ENCODE peak calls at places on chromosomes 12 and 14, in six cellular contexts. One of them, this sample, is unnamed.
A peak's percentile ranks its signal among the peaks of the same experiment; 100 is the strongest.

GRCh38 chr12:115182239-115182638 is 498.3 kb upstream of the TBX3 start:
- DNase-seq in endodermal cell: no peak
- DNase-seq in adrenal gland: no peak
- DNase-seq in SK-N-SH: no peak
- DNase-seq in HCT116: no peak
- DNase-seq in tibial artery: no peak
- DNase-seq in this sample: no peak

GRCh38 chr12:57521475-57522018 is 1.1 kb upstream of the MBD6 start:
- DNase-seq in endodermal cell: peak; percentile 88
- DNase-seq in tibial artery: peak; percentile 50
- DNase-seq in adrenal gland: peak; percentile 80
- DNase-seq in HCT116: no peak
- DNase-seq in SK-N-SH: no peak
- DNase-seq in this sample: peak; percentile 54

GRCh38 chr12:18581232-18581962 is 156.4 kb downstream of the PLCZ1 start:
- DNase-seq in tibial artery: no peak
- DNase-seq in endodermal cell: no peak
- DNase-seq in SK-N-SH: no peak
- DNase-seq in adrenal gland: no peak
- DNase-seq in HCT116: no peak
- DNase-seq in this sample: no peak

GRCh38 chr12:25249951-25250738 is 584 bp downstream of the KRAS start:
- DNase-seq in tibial artery: peak; percentile 42
- DNase-seq in SK-N-SH: peak; percentile 71
- DNase-seq in adrenal gland: peak; percentile 67
- DNase-seq in HCT116: no peak
- DNase-seq in endodermal cell: peak; percentile 86
- DNase-seq in this sample: peak; percentile 55

GRCh38 chr12:13208533-13209278 is 12.2 kb downstream of the EMP1 start:
- DNase-seq in endodermal cell: peak; percentile 69
- DNase-seq in HCT116: no peak
- DNase-seq in adrenal gland: no peak
- DNase-seq in tibial artery: no peak
- DNase-seq in SK-N-SH: peak; percentile 15
- DNase-seq in this sample: no peak

GRCh38 chr14:91869556-91869955 is 2.2 kb upstream of the TC2N start:
- DNase-seq in tibial artery: no peak
- DNase-seq in endodermal cell: no peak
- DNase-seq in SK-N-SH: no peak
- DNase-seq in adrenal gland: no peak
- DNase-seq in HCT116: no peak
- DNase-seq in this sample: no peak

GRCh38 chr12:130102266-130102665 is 60.0 kb upstream of the FZD10 start:
- DNase-seq in SK-N-SH: no peak
- DNase-seq in tibial artery: no peak
- DNase-seq in endodermal cell: no peak
- DNase-seq in adrenal gland: no peak
- DNase-seq in HCT116: no peak
- DNase-seq in this sample: no peak

GRCh38 chr12:124742702-124743101 is 121.0 kb downstream of the SCARB1 start:
- DNase-seq in adrenal gland: no peak
- DNase-seq in endodermal cell: peak; percentile 71
- DNase-seq in SK-N-SH: peak; percentile 66
- DNase-seq in tibial artery: no peak
- DNase-seq in HCT116: no peak
- DNase-seq in this sample: no peak

GRCh38 chr12:96195845-96196451 is 1.8 kb downstream of the ELK3 start:
- DNase-seq in HCT116: no peak
- DNase-seq in adrenal gland: no peak
- DNase-seq in endodermal cell: peak; percentile 87
- DNase-seq in SK-N-SH: peak; percentile 67
- DNase-seq in tibial artery: no peak
- DNase-seq in this sample: no peak

GRCh38 chr14:59213368-59214315 is 25.2 kb downstream of the DAAM1 start:
- DNase-seq in adrenal gland: no peak
- DNase-seq in SK-N-SH: no peak
- DNase-seq in endodermal cell: no peak
- DNase-seq in HCT116: no peak
- DNase-seq in tibial artery: no peak
- DNase-seq in this sample: peak; percentile 13

GRCh38 chr14:56351861-56352260 is 227.7 kb upstream of the TMEM260 start:
- DNase-seq in SK-N-SH: no peak
- DNase-seq in tibial artery: no peak
- DNase-seq in HCT116: no peak
- DNase-seq in adrenal gland: no peak
- DNase-seq in endodermal cell: no peak
- DNase-seq in this sample: no peak

GRCh38 chr14:50360093-50360492 is 36.6 kb downstream of the CDKL1 start:
- DNase-seq in endodermal cell: no peak
- DNase-seq in adrenal gland: no peak
- DNase-seq in SK-N-SH: no peak
- DNase-seq in HCT116: no peak
- DNase-seq in tibial artery: no peak
- DNase-seq in this sample: no peak

GRCh38 chr12:46555379-46555778 is 182.8 kb upstream of the SLC38A2 start:
- DNase-seq in tibial artery: no peak
- DNase-seq in adrenal gland: no peak
- DNase-seq in SK-N-SH: peak; percentile 31
- DNase-seq in HCT116: no peak
- DNase-seq in endodermal cell: no peak
- DNase-seq in this sample: no peak

GRCh38 chr14:82153689-82154088 is 620.0 kb upstream of the SEL1L start:
- DNase-seq in endodermal cell: no peak
- DNase-seq in SK-N-SH: no peak
- DNase-seq in HCT116: no peak
- DNase-seq in tibial artery: no peak
- DNase-seq in adrenal gland: no peak
- DNase-seq in this sample: no peak

GRCh38 chr14:56118611-56119181 is 485 bp downstream of the PELI2 start:
- DNase-seq in endodermal cell: peak; percentile 63
- DNase-seq in SK-N-SH: peak; percentile 31
- DNase-seq in HCT116: no peak
- DNase-seq in adrenal gland: peak; percentile 38
- DNase-seq in tibial artery: peak; percentile 31
- DNase-seq in this sample: no peak

GRCh38 chr12:7872565-7873304 is at the start of gene SLC2A14:
- DNase-seq in endodermal cell: peak; percentile 53
- DNase-seq in adrenal gland: no peak
- DNase-seq in tibial artery: no peak
- DNase-seq in SK-N-SH: no peak
- DNase-seq in HCT116: no peak
- DNase-seq in this sample: no peak

GRCh38 chr14:39426605-39427004 is 5.6 kb downstream of the FBXO33 start:
- DNase-seq in endodermal cell: no peak
- DNase-seq in SK-N-SH: peak; percentile 6
- DNase-seq in adrenal gland: no peak
- DNase-seq in HCT116: no peak
- DNase-seq in tibial artery: no peak
- DNase-seq in this sample: peak; percentile 18

GRCh38 chr14:91228112-91229004 is 16.1 kb downstream of the GPR68 start:
- DNase-seq in adrenal gland: no peak
- DNase-seq in HCT116: no peak
- DNase-seq in SK-N-SH: no peak
- DNase-seq in tibial artery: no peak
- DNase-seq in endodermal cell: peak; percentile 83
- DNase-seq in this sample: no peak

GRCh38 chr14:27318769-27319280 is 721.0 kb upstream of the NOVA1 start:
- DNase-seq in SK-N-SH: no peak
- DNase-seq in tibial artery: no peak
- DNase-seq in HCT116: no peak
- DNase-seq in adrenal gland: no peak
- DNase-seq in endodermal cell: no peak
- DNase-seq in this sample: peak; percentile 71

GRCh38 chr12:115412821-115413220 is 728.8 kb upstream of the TBX3 start:
- DNase-seq in adrenal gland: no peak
- DNase-seq in HCT116: no peak
- DNase-seq in SK-N-SH: no peak
- DNase-seq in tibial artery: no peak
- DNase-seq in endodermal cell: no peak
- DNase-seq in this sample: no peak

GRCh38 chr12:110270125-110270962 is 10.7 kb upstream of the ATP2A2 start:
- DNase-seq in HCT116: no peak
- DNase-seq in endodermal cell: peak; percentile 66
- DNase-seq in tibial artery: no peak
- DNase-seq in adrenal gland: peak; percentile 77
- DNase-seq in SK-N-SH: peak; percentile 64
- DNase-seq in this sample: no peak

GRCh38 chr12:32988982-32989381 is 92.4 kb upstream of the PKP2 start:
- DNase-seq in HCT116: no peak
- DNase-seq in adrenal gland: no peak
- DNase-seq in tibial artery: no peak
- DNase-seq in SK-N-SH: no peak
- DNase-seq in endodermal cell: no peak
- DNase-seq in this sample: no peak

GRCh38 chr12:308511-308910 is 45.9 kb upstream of the SLC6A13 start:
- DNase-seq in SK-N-SH: no peak
- DNase-seq in endodermal cell: no peak
- DNase-seq in HCT116: no peak
- DNase-seq in adrenal gland: no peak
- DNase-seq in tibial artery: no peak
- DNase-seq in this sample: no peak

GRCh38 chr12:64627781-64628180 is 17.5 kb downstream of the RASSF3 start:
- DNase-seq in SK-N-SH: no peak
- DNase-seq in adrenal gland: no peak
- DNase-seq in endodermal cell: no peak
- DNase-seq in tibial artery: no peak
- DNase-seq in HCT116: no peak
- DNase-seq in this sample: no peak

GRCh38 chr12:118036672-118037411 is 20.3 kb downstream of the RFC5 start:
- DNase-seq in SK-N-SH: no peak
- DNase-seq in endodermal cell: no peak
- DNase-seq in adrenal gland: no peak
- DNase-seq in tibial artery: no peak
- DNase-seq in HCT116: no peak
- DNase-seq in this sample: no peak

GRCh38 chr12:116609236-116609635 is 50.1 kb downstream of the MAP1LC3B2 start:
- DNase-seq in tibial artery: no peak
- DNase-seq in adrenal gland: no peak
- DNase-seq in endodermal cell: no peak
- DNase-seq in HCT116: no peak
- DNase-seq in SK-N-SH: no peak
- DNase-seq in this sample: no peak

GRCh38 chr12:78208106-78208505 is 377.4 kb downstream of the NAV3 start:
- DNase-seq in adrenal gland: no peak
- DNase-seq in SK-N-SH: no peak
- DNase-seq in tibial artery: no peak
- DNase-seq in HCT116: no peak
- DNase-seq in endodermal cell: no peak
- DNase-seq in this sample: no peak

GRCh38 chr14:61925043-61925442 is 162.8 kb downstream of the SNAPC1 start:
- DNase-seq in endodermal cell: peak; percentile 67
- DNase-seq in tibial artery: no peak
- DNase-seq in HCT116: peak; percentile 18
- DNase-seq in adrenal gland: no peak
- DNase-seq in SK-N-SH: no peak
- DNase-seq in this sample: no peak

GRCh38 chr12:118302053-118302452 is 70.7 kb downstream of the TAOK3 start:
- DNase-seq in adrenal gland: no peak
- DNase-seq in tibial artery: no peak
- DNase-seq in SK-N-SH: no peak
- DNase-seq in endodermal cell: no peak
- DNase-seq in HCT116: no peak
- DNase-seq in this sample: no peak

GRCh38 chr14:70045715-70046535 is 142.8 kb downstream of the SLC8A3 start:
- DNase-seq in tibial artery: no peak
- DNase-seq in SK-N-SH: peak; percentile 82
- DNase-seq in HCT116: peak; percentile 54
- DNase-seq in adrenal gland: peak; percentile 81
- DNase-seq in endodermal cell: peak; percentile 95
- DNase-seq in this sample: peak; percentile 59

GRCh38 chr14:95134304-95134933 is 22.9 kb downstream of the DICER1 start:
- DNase-seq in HCT116: no peak
- DNase-seq in tibial artery: no peak
- DNase-seq in SK-N-SH: no peak
- DNase-seq in adrenal gland: no peak
- DNase-seq in endodermal cell: no peak
- DNase-seq in this sample: no peak

DNA sequence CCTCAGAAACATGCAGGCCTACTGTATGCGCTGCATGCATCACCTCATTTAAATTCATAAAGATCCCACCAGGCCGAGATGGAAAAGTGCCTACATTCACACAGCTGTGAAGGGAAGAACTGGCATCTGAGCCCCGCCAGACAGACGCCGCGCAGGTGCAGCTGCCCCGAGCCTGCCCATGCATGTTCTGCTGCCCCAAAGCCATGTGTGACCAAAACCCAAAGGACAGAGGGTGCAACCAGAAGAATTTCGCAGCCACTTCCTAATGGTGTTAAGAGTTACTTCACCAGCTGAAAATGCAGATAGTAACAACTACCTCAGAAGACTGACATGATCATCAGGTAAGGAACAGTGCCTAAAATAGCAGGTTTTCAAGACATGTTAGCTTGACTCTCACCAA is 13.5 kb upstream of the KRT8 start:
- DNase-seq in endodermal cell: peak; percentile 50
- DNase-seq in SK-N-SH: no peak
- DNase-seq in adrenal gland: no peak
- DNase-seq in tibial artery: no peak
- DNase-seq in HCT116: no peak
- DNase-seq in this sample: no peak
- H3K27ac ChIP-seq in endodermal cell: no peak overlapping the region
- H3K27ac ChIP-seq in SK-N-SH: no peak overlapping the region
- H3K27ac ChIP-seq in adrenal gland: no peak overlapping the region
- H3K27ac ChIP-seq in tibial artery: no peak overlapping the region
- H3K27ac ChIP-seq in HCT116: no peak overlapping the region
- H3K27ac ChIP-seq in this sample: no peak overlapping the region

GRCh38 chr12:111429760-111430417 is 24.2 kb downstream of the SH2B3 start:
- DNase-seq in SK-N-SH: peak; percentile 63
- DNase-seq in endodermal cell: no peak
- DNase-seq in adrenal gland: no peak
- DNase-seq in tibial artery: no peak
- DNase-seq in HCT116: no peak
- DNase-seq in this sample: peak; percentile 39
- H3K4me1 ChIP-seq in SK-N-SH: peaks cover 15% of the 10 kb centered on the region
- H3K4me1 ChIP-seq in endodermal cell: peaks cover 2% of the 10 kb centered on the region
- H3K4me1 ChIP-seq in adrenal gland: peaks cover 85% of the 10 kb centered on the region
- H3K4me1 ChIP-seq in tibial artery: peaks cover 22% of the 10 kb centered on the region
- H3K4me1 ChIP-seq in HCT116: peaks cover 18% of the 10 kb centered on the region
- H3K4me1 ChIP-seq in this sample: no peaks in the 10 kb centered on the region

GRCh38 chr12:2797721-2798418 is 3.1 kb downstream of the FKBP4 start:
- DNase-seq in adrenal gland: peak; percentile 76
- DNase-seq in endodermal cell: no peak
- DNase-seq in SK-N-SH: no peak
- DNase-seq in HCT116: no peak
- DNase-seq in tibial artery: no peak
- DNase-seq in this sample: no peak
- H3K4me3 ChIP-seq in adrenal gland: no peak overlapping the region
- H3K4me3 ChIP-seq in endodermal cell: no peak overlapping the region
- H3K4me3 ChIP-seq in SK-N-SH: no peak overlapping the region
- H3K4me3 ChIP-seq in HCT116: no peak overlapping the region
- H3K4me3 ChIP-seq in tibial artery: no peak overlapping the region
- H3K4me3 ChIP-seq in this sample: no peak overlapping the region

DNA sequence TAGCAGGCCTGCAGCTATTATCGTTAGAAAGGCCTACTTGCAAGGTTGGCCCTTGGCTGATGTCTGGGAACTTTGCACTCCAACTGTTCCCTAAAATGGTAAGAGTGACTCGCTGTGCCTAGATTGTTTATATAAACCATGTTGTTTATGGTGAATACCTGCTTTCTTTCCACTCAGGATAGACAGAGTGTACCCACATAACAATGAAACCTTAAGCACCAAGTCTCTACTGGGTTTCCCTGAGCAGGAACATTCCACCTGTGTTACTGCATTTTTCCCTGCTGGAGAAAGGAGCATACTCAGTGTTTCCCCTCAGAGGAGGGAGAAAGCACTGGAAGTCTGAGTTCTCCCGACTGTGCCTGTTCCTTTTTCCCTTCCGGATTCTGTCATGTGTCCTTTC is 32.8 kb downstream of the ERP29 start:
- DNase-seq in tibial artery: no peak
- DNase-seq in SK-N-SH: no peak
- DNase-seq in adrenal gland: no peak
- DNase-seq in HCT116: no peak
- DNase-seq in endodermal cell: no peak
- DNase-seq in this sample: no peak
- H3K27ac ChIP-seq in tibial artery: no peak overlapping the region
- H3K27ac ChIP-seq in SK-N-SH: no peak overlapping the region
- H3K27ac ChIP-seq in adrenal gland: no peak overlapping the region
- H3K27ac ChIP-seq in HCT116: no peak overlapping the region
- H3K27ac ChIP-seq in endodermal cell: no peak overlapping the region
- H3K27ac ChIP-seq in this sample: no peak overlapping the region

This sample was measured in small intestine.